ENCODE peak calls at places on chromosomes 7 and 10, in four cellular contexts. P, B, S and W are unnamed samples.

GRCh38 chr7:99375070-99375807 is 709 bp downstream of the ARPC1B start:
- DNase-seq in S (no peak), B (peak), P (peak), W (peak)

GRCh38 chr10:79229081-79229541 is 118.2 kb upstream of the PPIF start:
- DNase-seq in P (no peak), B (no peak), S (no peak), W (no peak)

GRCh38 chr7:5423272-5423843 is at the start of gene TNRC18:
- DNase-seq in B (peak), P (peak), S (no peak), W (no peak)

GRCh38 chr10:133421336-133422222 is 2.8 kb downstream of the SPRN start:
- DNase-seq in S (no peak), B (no peak), P (no peak), W (no peak)

GRCh38 chr7:38678342-38679054 is 47.3 kb upstream of the AMPH start:
- DNase-seq in P (no peak), B (no peak), S (no peak), W (no peak)

GRCh38 chr10:114709966-114710365 is 51.9 kb upstream of the ABLIM1 start:
- DNase-seq in S (no peak), B (no peak), P (no peak), W (no peak)

GRCh38 chr10:110307805-110308204 is 3.1 kb upstream of the SMNDC1 start:
- DNase-seq in S (no peak), B (no peak), P (no peak), W (no peak)

GRCh38 chr7:44147026-44147881 is 6.1 kb upstream of the MYL7 start:
- DNase-seq in S (no peak), B (peak), P (no peak), W (no peak)

GRCh38 chr10:100858742-100859141 is 54.0 kb upstream of the SLF2 start:
- DNase-seq in P (no peak), B (no peak), S (no peak), W (no peak)

GRCh38 chr7:114818501-114818900 is 103.4 kb upstream of the MDFIC start:
- DNase-seq in B (no peak), P (no peak), S (no peak), W (no peak)

GRCh38 chr7:117041822-117042221 is 88.5 kb downstream of the ST7 start:
- DNase-seq in S (no peak), P (no peak), B (no peak), W (no peak)

DNA sequence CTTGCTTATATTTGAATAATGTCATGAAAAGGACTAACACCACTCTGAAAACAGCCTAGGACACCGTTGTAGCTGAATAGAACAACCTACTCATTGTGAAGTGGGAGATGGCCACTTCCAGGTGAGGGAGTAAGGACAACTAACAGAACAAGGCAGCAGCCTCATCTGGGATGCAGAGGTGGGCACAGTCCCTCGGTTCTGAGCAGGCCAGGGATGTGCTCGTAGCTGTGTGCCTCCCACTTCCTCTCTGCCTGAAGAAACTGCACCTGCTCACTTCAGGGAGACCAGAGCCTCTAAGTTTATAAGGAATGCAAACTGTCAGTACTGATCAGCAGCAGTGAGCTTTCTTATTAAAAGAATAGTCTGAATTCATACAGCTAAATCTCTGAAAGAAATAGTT is 2.5 kb downstream of the VSTM4 start:
- DNase-seq in B (no peak), P (no peak), S (no peak), W (no peak)
- TF ChIP-seq SPI1 in B (no peak), P (no peak), S (no peak), W (no peak)

DNA sequence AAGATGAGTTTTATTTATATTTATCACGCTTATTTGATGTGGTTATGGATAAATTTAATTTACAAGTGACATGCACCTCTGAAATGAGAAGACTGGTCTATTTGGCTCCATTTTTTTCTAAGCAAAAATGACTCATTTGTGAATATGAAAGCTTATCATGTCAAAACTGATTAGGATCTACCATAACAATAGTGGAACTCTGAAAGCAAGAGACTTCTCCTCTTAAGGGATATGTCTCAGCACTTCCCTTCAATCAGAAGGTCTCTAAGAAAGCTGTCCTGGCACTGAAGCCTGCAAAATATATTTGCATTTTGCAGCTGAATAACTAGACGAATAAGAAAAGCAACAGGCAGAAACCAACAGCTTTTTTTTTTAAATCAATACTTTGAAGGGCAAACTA is 12.7 kb downstream of the FAS start:
- DNase-seq in P (no peak), B (no peak), S (no peak), W (no peak)
- TF ChIP-seq SPI1 in P (no peak), B (no peak), S (no peak), W (peak)

GRCh38 chr7:18357691-18358090 is 137.9 kb upstream of the HDAC9 start:
- DNase-seq in B (no peak), P (no peak), S (no peak), W (no peak)
- TF ChIP-seq SPI1 in B (no peak), P (no peak), S (no peak), W (no peak)

GRCh38 chr7:133429371-133429770 is 176.5 kb downstream of the EXOC4 start:
- DNase-seq in P (no peak), B (no peak), S (no peak), W (no peak)
- TF ChIP-seq SPI1 in P (no peak), B (no peak), S (no peak), W (no peak)

GRCh38 chr10:97376413-97376812 is 24.7 kb downstream of the RRP12 start:
- DNase-seq in S (no peak), P (peak), B (no peak), W (no peak)
- TF ChIP-seq SPI1 in S (no peak), P (peak), B (no peak), W (no peak)

DNA sequence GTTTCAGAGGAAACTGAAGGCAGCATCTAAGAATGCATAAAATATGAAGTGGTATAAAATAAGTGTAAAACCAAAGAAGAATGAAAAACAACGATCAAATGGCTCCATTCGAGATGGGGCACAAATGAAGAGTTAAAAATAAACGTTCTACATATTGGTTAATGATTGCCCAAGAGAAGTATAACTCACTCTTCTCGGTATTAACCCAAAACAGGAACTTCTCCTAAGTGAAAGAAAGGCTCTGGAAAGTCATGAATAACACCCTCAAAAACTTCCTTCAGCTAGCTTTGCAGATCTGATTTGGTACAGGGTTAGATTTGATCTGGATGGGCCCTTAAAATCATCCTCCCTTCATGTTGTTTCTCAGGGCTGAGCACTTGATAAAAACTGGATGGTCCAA is 94.3 kb upstream of the ADO start:
- DNase-seq in B (no peak), P (no peak), S (no peak), W (no peak)
- TF ChIP-seq SPI1 in B (no peak), P (peak), S (peak), W (no peak)

DNA sequence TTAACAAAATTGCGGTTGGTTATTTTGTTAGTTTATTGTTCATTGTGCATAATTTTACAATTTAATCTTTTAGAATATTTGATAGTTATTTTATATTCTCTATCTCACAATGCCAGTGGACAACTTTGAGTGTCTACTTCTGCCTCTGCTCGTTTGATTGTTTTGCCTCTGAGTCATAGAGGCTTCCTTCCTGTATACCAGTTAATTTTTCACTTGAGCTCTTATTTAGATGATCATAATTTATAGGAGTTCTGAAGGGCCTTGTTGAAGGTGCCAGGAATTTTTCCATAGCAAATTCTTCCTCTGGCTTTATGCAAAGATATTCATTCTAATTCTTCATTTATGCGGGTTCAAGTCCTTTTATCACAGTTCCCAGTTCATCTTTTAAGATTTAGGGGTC is 5.2 kb upstream of the MALRD1 start:
- DNase-seq in P (no peak), B (no peak), S (no peak), W (no peak)
- TF ChIP-seq SPI1 in P (no peak), B (no peak), S (no peak), W (no peak)

GRCh38 chr10:130725474-130725970 is 586.0 kb downstream of the TCERG1L start:
- DNase-seq in B (no peak), P (no peak), S (no peak), W (no peak)
- TF ChIP-seq SPI1 in B (no peak), P (no peak), S (no peak), W (no peak)

GRCh38 chr7:30731619-30732018 is 20.3 kb upstream of the INMT start:
- DNase-seq in P (no peak), S (no peak), B (no peak), W (no peak)
- TF ChIP-seq SPI1 in P (no peak), S (no peak), B (no peak), W (no peak)

GRCh38 chr7:33195264-33195663 is 65.9 kb downstream of the BBS9 start:
- DNase-seq in P (no peak), S (no peak), B (no peak), W (no peak)

GRCh38 chr7:33200282-33200681 is 70.9 kb downstream of the BBS9 start:
- DNase-seq in P (no peak), B (no peak), S (no peak), W (no peak)

GRCh38 chr7:33192695-33193291 is 63.4 kb downstream of the BBS9 start:
- DNase-seq in B (no peak), P (no peak), S (no peak), W (no peak)

GRCh38 chr7:33193308-33193864 is 64.0 kb downstream of the BBS9 start:
- DNase-seq in P (no peak), B (no peak), S (no peak), W (no peak)

GRCh38 chr7:33196194-33196593 is 66.8 kb downstream of the BBS9 start:
- DNase-seq in P (no peak), S (no peak), B (no peak), W (no peak)
- TF ChIP-seq SPI1 in P (no peak), S (no peak), B (no peak), W (no peak)